ENCODE peak calls at places on chromosomes 3 and 15, in ten cellular contexts. K, A, F, D, O, I, W, L, X and N are unnamed samples.

GRCh38 chr15:68316061-68316804 is 38.7 kb downstream of the FEM1B start:
- DNase-seq in O (peak; percentile 50), W (no peak), A (no peak), K (peak; percentile 44), X (no peak), L (no peak), I (no peak), F (peak; percentile 24), D (no peak), N (peak; percentile 73)

GRCh38 chr15:64324513-64324912 is 31.5 kb downstream of the CSNK1G1 start:
- DNase-seq in A (peak; percentile 73), I (peak; percentile 29), F (no peak), X (no peak), L (no peak), D (no peak), O (no peak), K (no peak), W (no peak), N (no peak)

GRCh38 chr3:197270558-197271317 is 27.7 kb downstream of the DLG1 start:
- DNase-seq in X (no peak), K (no peak), O (no peak), I (no peak), F (no peak), D (no peak), A (peak; percentile 29), W (no peak), L (no peak), N (no peak)

GRCh38 chr15:72315706-72316370 is 4.1 kb downstream of the CELF6 start:
- DNase-seq in O (no peak), F (no peak), L (no peak), I (no peak), A (no peak), X (no peak), D (no peak), K (no peak), W (no peak), N (no peak)

GRCh38 chr15:73941044-73941443 is 14.8 kb downstream of the LOXL1 start:
- DNase-seq in F (no peak), D (no peak), W (no peak), O (no peak), L (no peak), K (no peak), I (peak; percentile 98), A (peak; percentile 97), X (no peak), N (no peak)

GRCh38 chr3:167095976-167096375 is 284.1 kb downstream of the ZBBX start:
- DNase-seq in L (no peak), X (no peak), A (no peak), I (peak; percentile 15), W (no peak), F (no peak), O (no peak), D (no peak), K (no peak), N (no peak)

GRCh38 chr3:170914212-170914611 is 5.8 kb upstream of the EIF5A2 start:
- DNase-seq in X (no peak), O (no peak), D (no peak), A (no peak), W (no peak), K (no peak), I (no peak), L (no peak), F (no peak), N (no peak)

GRCh38 chr15:24772709-24773373 is 97.3 kb downstream of the NPAP1 start:
- DNase-seq in D (peak; percentile 65), F (no peak), X (no peak), I (peak; percentile 84), O (no peak), W (no peak), A (peak; percentile 84), L (peak; percentile 62), K (no peak), N (no peak)

GRCh38 chr15:41483115-41483514 is 10.6 kb upstream of the ITPKA start:
- DNase-seq in D (no peak), F (no peak), W (peak; percentile 57), A (no peak), O (no peak), X (no peak), I (no peak), K (no peak), L (no peak), N (no peak)

GRCh38 chr3:9727743-9728142 is 3.8 kb upstream of the BRPF1 start:
- DNase-seq in L (no peak), I (no peak), A (peak; percentile 47), X (no peak), W (no peak), O (no peak), F (no peak), D (no peak), K (no peak), N (no peak)

GRCh38 chr3:149702691-149703426 is 45.0 kb upstream of the WWTR1 start:
- DNase-seq in K (no peak), A (peak; percentile 97), X (peak; percentile 21), O (no peak), L (no peak), D (no peak), I (peak; percentile 93), W (no peak), F (no peak), N (no peak)

GRCh38 chr3:138187296-138188012 is at the start of gene ARMC8:
- DNase-seq in D (peak; percentile 69), O (peak; percentile 61), F (no peak), W (no peak), K (peak; percentile 76), A (no peak), X (no peak), L (peak; percentile 84), I (no peak), N (peak; percentile 39)

GRCh38 chr15:90201150-90201943 is at the start of gene SEMA4B:
- DNase-seq in O (peak; percentile 78), I (peak; percentile 57), K (peak; percentile 91), F (peak; percentile 86), L (peak; percentile 85), D (peak; percentile 83), W (no peak), X (no peak), A (peak; percentile 32), N (peak; percentile 88)

GRCh38 chr3:14204605-14205284 is 26.1 kb downstream of the LSM3 start:
- DNase-seq in I (peak; percentile 68), F (no peak), D (no peak), L (no peak), X (no peak), K (peak; percentile 14), W (no peak), O (peak; percentile 55), A (peak; percentile 71), N (no peak)

GRCh38 chr3:123284399-123285010 is 82.8 kb downstream of the SEC22A start:
- DNase-seq in A (no peak), F (no peak), I (no peak), W (no peak), L (no peak), D (no peak), O (no peak), K (no peak), X (no peak), N (no peak)

GRCh38 chr3:123421353-123422174 is 27.3 kb downstream of the ADCY5 start:
- DNase-seq in I (peak; percentile 37), W (no peak), A (no peak), O (no peak), L (no peak), F (no peak), K (no peak), X (no peak), D (peak; percentile 53), N (no peak)

GRCh38 chr3:132262305-132262704 is 54.9 kb upstream of the ACP3 start:
- DNase-seq in D (no peak), X (no peak), W (no peak), A (no peak), I (no peak), K (no peak), O (no peak), L (no peak), F (no peak), N (no peak)
- H3K4me1 ChIP-seq in D (no peaks in the 10 kb centered on the region), X (no peaks in the 10 kb centered on the region), W (no peaks in the 10 kb centered on the region), A (no peaks in the 10 kb centered on the region), I (no peaks in the 10 kb centered on the region), K (peaks cover 24% of the 10 kb centered on the region), O (no peaks in the 10 kb centered on the region), L (no peaks in the 10 kb centered on the region), F (no peaks in the 10 kb centered on the region), N (no peaks in the 10 kb centered on the region)

GRCh38 chr3:169633789-169634188 is 29.7 kb downstream of the MECOM start:
- DNase-seq in K (no peak), O (no peak), D (peak; percentile 28), W (no peak), A (no peak), X (no peak), I (no peak), F (no peak), L (no peak), N (no peak)
- H3K4me1 ChIP-seq in K (no peaks in the 10 kb centered on the region), O (peaks cover 4% of the 10 kb centered on the region), D (no peaks in the 10 kb centered on the region), W (no peaks in the 10 kb centered on the region), A (no peaks in the 10 kb centered on the region), X (no peaks in the 10 kb centered on the region), I (no peaks in the 10 kb centered on the region), F (no peaks in the 10 kb centered on the region), L (no peaks in the 10 kb centered on the region), N (peaks cover 21% of the 10 kb centered on the region)

DNA sequence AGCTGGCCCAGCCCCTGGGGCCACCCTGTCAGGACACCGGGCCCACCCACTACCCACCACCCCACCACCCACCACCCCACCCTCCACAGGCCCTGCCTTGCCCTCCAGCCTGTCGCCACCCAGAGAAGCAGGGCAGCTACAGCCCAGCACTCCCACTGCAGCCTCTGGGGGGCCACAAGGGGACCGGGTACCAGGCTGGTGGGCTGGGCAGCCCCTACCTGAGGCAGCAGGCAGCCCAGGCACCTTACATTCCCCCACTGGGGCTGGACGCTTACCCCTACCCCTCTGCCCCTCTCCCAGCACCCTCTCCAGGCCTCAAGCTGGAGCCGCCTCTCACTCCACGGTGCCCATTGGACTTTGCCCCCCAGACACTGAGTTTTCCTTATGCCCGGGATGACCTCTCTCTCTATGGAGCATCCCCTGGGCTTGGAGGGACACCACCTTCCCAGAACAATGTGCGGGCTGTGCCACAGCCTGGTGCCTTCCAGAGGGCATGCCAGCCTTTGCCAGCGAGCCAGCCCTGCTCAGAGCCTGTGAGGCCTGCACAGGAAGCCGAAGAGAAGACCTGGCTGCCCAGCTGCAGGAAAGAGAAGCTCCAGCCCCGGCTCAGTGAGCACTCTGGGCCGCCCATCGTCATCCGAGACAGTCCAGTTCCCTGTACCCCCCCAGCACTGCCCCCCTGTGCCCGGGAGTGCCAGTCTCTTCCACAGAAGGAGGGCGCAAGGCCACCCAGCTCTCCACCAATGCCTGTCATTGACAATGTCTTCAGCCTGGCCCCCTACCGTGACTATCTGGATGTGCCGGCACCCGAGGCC is 5.3 kb downstream of the C15orf39 start:
- DNase-seq in K (no peak), F (no peak), O (no peak), L (no peak), A (no peak), I (no peak), X (no peak), D (no peak), W (no peak), N (no peak)
- H3K4me1 ChIP-seq in K (peaks cover 5% of the 10 kb centered on the region), F (peaks cover 20% of the 10 kb centered on the region), O (peaks cover 19% of the 10 kb centered on the region), L (peaks cover 9% of the 10 kb centered on the region), A (peaks cover 5% of the 10 kb centered on the region), I (peaks cover 13% of the 10 kb centered on the region), X (peaks cover 22% of the 10 kb centered on the region), D (peaks cover 19% of the 10 kb centered on the region), W (peaks cover 19% of the 10 kb centered on the region), N (peaks cover 18% of the 10 kb centered on the region)

DNA sequence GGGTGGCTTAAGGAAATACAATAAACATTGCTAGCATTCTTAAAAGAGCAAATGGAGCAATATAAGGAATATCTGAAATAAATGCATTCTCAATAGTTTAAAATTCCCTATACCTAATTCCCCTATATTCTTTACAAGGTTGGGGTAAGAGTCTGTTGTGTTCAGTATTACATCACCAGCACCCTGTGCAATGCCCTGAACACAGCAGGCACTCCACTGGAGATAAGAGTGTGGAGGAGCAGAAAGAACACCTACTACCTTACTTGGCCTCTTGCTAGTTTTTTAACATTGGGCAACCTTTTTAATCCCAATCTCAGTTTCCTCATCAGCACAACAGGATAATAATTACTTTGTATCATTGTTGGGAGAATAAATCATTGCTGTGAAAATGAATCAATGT is 140.2 kb upstream of the PLXND1 start:
- DNase-seq in K (peak; percentile 19), D (no peak), X (no peak), W (no peak), O (no peak), I (no peak), L (no peak), A (no peak), F (no peak), N (peak; percentile 24)
- H3K4me1 ChIP-seq in K (peaks cover 9% of the 10 kb centered on the region), D (no peaks in the 10 kb centered on the region), X (peaks cover 10% of the 10 kb centered on the region), W (no peaks in the 10 kb centered on the region), O (peaks cover 3% of the 10 kb centered on the region), I (no peaks in the 10 kb centered on the region), L (no peaks in the 10 kb centered on the region), A (peaks cover 3% of the 10 kb centered on the region), F (no peaks in the 10 kb centered on the region), N (peaks cover 20% of the 10 kb centered on the region)